ENCODE peak calls at places on chromosomes 3 and 15, in seven cellular contexts. X, U, G, O, E, T and D are unnamed samples. For H3K36me3, the result is how much of the 10 kb centered on the place peaks cover.

GRCh38 chr15:80611543-80612080 is 83.5 kb upstream of the ABHD17C start:
- DNase-seq in E (no peak), O (no peak), U (no peak), G (no peak), T (no peak), X (no peak), D (no peak)

GRCh38 chr15:85777291-85778106 is 17.2 kb downstream of the KLHL25 start:
- DNase-seq in U (no peak), O (no peak), T (no peak), E (no peak), X (no peak), G (no peak), D (no peak)

GRCh38 chr3:169218314-169218983 is 445.1 kb downstream of the MECOM start:
- DNase-seq in U (peak), E (peak), T (no peak), X (peak), G (peak), O (peak), D (peak)

GRCh38 chr3:3772920-3773319 is 26.3 kb upstream of the LRRN1 start:
- DNase-seq in E (no peak), T (no peak), U (no peak), O (no peak), G (no peak), X (no peak), D (no peak)

GRCh38 chr3:148162132-148162531 is 535.6 kb upstream of the AGTR1 start:
- DNase-seq in T (no peak), O (no peak), X (no peak), U (no peak), G (no peak), E (peak), D (no peak)

GRCh38 chr3:61570813-61571212 is 9.4 kb downstream of the PTPRG start:
- DNase-seq in X (no peak), T (no peak), O (no peak), E (no peak), G (no peak), U (no peak), D (no peak)

GRCh38 chr3:132703733-132704132 is 18.5 kb downstream of the NPHP3 start:
- DNase-seq in U (no peak), T (no peak), E (no peak), O (peak), G (no peak), X (no peak), D (no peak)

GRCh38 chr3:193688845-193689714 is 96.1 kb downstream of the OPA1 start:
- DNase-seq in T (no peak), X (no peak), E (no peak), U (no peak), O (no peak), G (no peak), D (no peak)

GRCh38 chr15:72474912-72475601 is 927 bp downstream of the ARIH1 start:
- DNase-seq in T (peak), G (peak), U (peak), O (peak), X (peak), E (peak), D (no peak)

GRCh38 chr15:32733276-32733675 is 15.5 kb downstream of the GREM1 start:
- DNase-seq in X (no peak), T (no peak), O (no peak), E (no peak), U (no peak), G (no peak), D (no peak)

GRCh38 chr15:99704444-99704838 is 28.8 kb downstream of the LYSMD4 start:
- DNase-seq in X (no peak), G (no peak), O (peak), E (peak), U (peak), T (no peak), D (peak)

GRCh38 chr3:16884084-16884747 is 539 bp upstream of the PLCL2 start:
- DNase-seq in O (peak), E (peak), X (peak), T (no peak), G (peak), U (no peak), D (peak)

GRCh38 chr3:13492048-13492447 is 11.9 kb downstream of the HDAC11 start:
- DNase-seq in G (peak), X (no peak), O (no peak), T (no peak), U (no peak), E (no peak), D (no peak)

GRCh38 chr3:127044996-127045395 is 62.1 kb downstream of the PLXNA1 start:
- DNase-seq in E (peak), O (peak), T (no peak), G (no peak), X (no peak), U (no peak), D (no peak)

GRCh38 chr15:62783303-62783957 is 259.1 kb upstream of the TPM1 start:
- DNase-seq in O (peak), E (no peak), U (no peak), T (no peak), X (no peak), G (no peak), D (no peak)

GRCh38 chr3:57918123-57918837 is 89.9 kb upstream of the FLNB start:
- DNase-seq in U (no peak), O (peak), G (no peak), E (no peak), X (no peak), T (no peak), D (no peak)

GRCh38 chr15:80367094-80367493 is 37.1 kb upstream of the ARNT2 start:
- DNase-seq in E (peak), X (no peak), O (peak), T (peak), G (no peak), U (peak), D (peak)

GRCh38 chr3:178263236-178263916 is 272.9 kb upstream of the KCNMB2 start:
- DNase-seq in O (no peak), G (no peak), X (no peak), T (no peak), E (no peak), U (no peak), D (no peak)

GRCh38 chr3:190504354-190505125 is 9.3 kb upstream of the IL1RAP start:
- DNase-seq in G (no peak), X (no peak), E (peak), O (peak), U (peak), T (no peak), D (no peak)

GRCh38 chr3:126147932-126148683 is 32.3 kb downstream of the ALDH1L1 start:
- DNase-seq in X (no peak), E (no peak), U (no peak), O (no peak), G (no peak), T (no peak), D (no peak)

GRCh38 chr3:190641564-190641963 is 127.7 kb downstream of the IL1RAP start:
- DNase-seq in T (no peak), U (peak), G (no peak), E (no peak), O (no peak), X (no peak), D (no peak)

GRCh38 chr3:39144095-39144747 is 9.2 kb downstream of the CSRNP1 start:
- DNase-seq in T (no peak), O (no peak), U (no peak), G (no peak), E (no peak), X (no peak), D (no peak)

GRCh38 chr3:174216948-174217718 is 642.0 kb upstream of the NAALADL2 start:
- DNase-seq in T (no peak), O (no peak), G (no peak), E (no peak), X (no peak), U (no peak), D (no peak)

GRCh38 chr3:190173426-190173825 is 52.7 kb upstream of the P3H2 start:
- DNase-seq in U (no peak), E (no peak), T (no peak), G (no peak), O (no peak), X (no peak), D (no peak)

GRCh38 chr3:129101370-129102138 is 20.1 kb downstream of the RAB43 start:
- DNase-seq in U (no peak), G (no peak), O (no peak), E (no peak), T (no peak), X (no peak), D (no peak)

GRCh38 chr3:185711255-185711870 is 113.5 kb downstream of the IGF2BP2 start:
- DNase-seq in G (no peak), E (no peak), U (no peak), T (no peak), O (peak), X (no peak), D (no peak)

GRCh38 chr15:40909662-40910625 is 15.7 kb downstream of the VPS18 start:
- DNase-seq in G (no peak), X (no peak), T (no peak), O (no peak), U (peak), E (no peak), D (no peak)

GRCh38 chr3:177642042-177642441 is 444.8 kb upstream of the TBL1XR1 start:
- DNase-seq in G (no peak), X (no peak), T (no peak), U (no peak), E (no peak), O (no peak), D (no peak)

GRCh38 chr15:28881170-28881569 is 4.6 kb upstream of the APBA2 start:
- DNase-seq in X (no peak), T (no peak), G (no peak), U (no peak), O (peak), E (no peak), D (no peak)

GRCh38 chr3:155771126-155771525 is 26.3 kb upstream of the PLCH1 start:
- DNase-seq in E (peak), X (no peak), T (no peak), G (no peak), O (no peak), U (no peak), D (no peak)

GRCh38 chr3:152278674-152279427 is 10.1 kb downstream of the MBNL1 start:
- DNase-seq in T (no peak), U (no peak), O (no peak), G (no peak), E (no peak), X (no peak), D (no peak)

GRCh38 chr3:178719036-178719635 is 182.9 kb downstream of the KCNMB2 start:
- DNase-seq in T (no peak), U (no peak), G (no peak), O (no peak), E (no peak), X (no peak), D (no peak)

GRCh38 chr3:187450791-187451190 is 82.6 kb downstream of the RTP4 start:
- DNase-seq in X (no peak), T (no peak), E (peak), G (no peak), U (no peak), O (no peak), D (no peak)

GRCh38 chr3:148750296-148750695 is 52.6 kb downstream of the AGTR1 start:
- DNase-seq in U (no peak), O (no peak), E (no peak), T (no peak), X (no peak), G (no peak), D (no peak)

GRCh38 chr15:63593705-63594671 is 3.2 kb upstream of the FBXL22 start:
- DNase-seq in G (no peak), E (no peak), O (no peak), T (no peak), U (no peak), X (no peak), D (no peak)

GRCh38 chr3:60064210-60065178 is 1014.7 kb upstream of the CFAP20DC start:
- DNase-seq in U (no peak), T (no peak), X (no peak), E (peak), G (no peak), O (peak), D (no peak)

GRCh38 chr3:127061641-127062040 is 78.7 kb downstream of the PLXNA1 start:
- DNase-seq in O (no peak), E (peak), T (no peak), U (no peak), G (no peak), X (no peak), D (no peak)

GRCh38 chr15:67241132-67241855 is 13.2 kb downstream of the AAGAB start:
- DNase-seq in G (no peak), X (no peak), E (peak), O (no peak), U (no peak), T (no peak), D (no peak)

GRCh38 chr15:67240235-67241131 is 14.0 kb downstream of the AAGAB start:
- DNase-seq in O (no peak), U (peak), X (no peak), T (no peak), G (no peak), E (peak), D (no peak)

GRCh38 chr15:67244966-67245478 is 9.4 kb downstream of the AAGAB start:
- DNase-seq in E (no peak), X (no peak), G (no peak), U (no peak), T (no peak), O (peak), D (no peak)

GRCh38 chr15:67248106-67248505 is 6.4 kb downstream of the AAGAB start:
- DNase-seq in X (no peak), T (no peak), U (no peak), O (peak), G (no peak), E (no peak), D (no peak)

DNA sequence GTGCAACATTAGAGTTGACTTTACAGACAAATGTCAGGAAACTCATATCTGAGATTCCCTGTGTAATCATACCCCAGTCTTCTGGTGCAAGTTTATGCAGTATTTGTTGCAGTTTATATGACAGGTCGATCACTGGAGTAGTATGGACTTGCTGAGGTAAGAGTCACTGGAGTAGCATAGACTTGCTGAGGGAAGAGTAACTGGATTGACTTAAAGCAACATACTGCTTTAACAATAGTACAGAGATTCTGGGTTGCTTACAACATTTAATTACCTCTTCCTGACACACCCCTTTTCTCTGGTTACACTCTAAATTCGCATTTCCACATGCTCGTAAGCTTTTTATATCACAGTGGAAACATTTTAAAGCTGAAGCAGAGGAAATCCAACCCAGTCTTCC is 11.8 kb downstream of the AAGAB start:
- DNase-seq in G (no peak), E (no peak), U (no peak), X (no peak), T (no peak), O (no peak), D (no peak)
- H3K4me3 ChIP-seq in G (no peak), E (no peak), U (no peak), X (no peak), T (no peak), O (no peak), D (no peak)

GRCh38 chr3:89787485-89787884 is 680.1 kb downstream of the EPHA3 start:
- DNase-seq in E (no peak), G (no peak), X (no peak), T (no peak), U (no peak), O (no peak), D (no peak)

GRCh38 chr3:89787995-89788394 is 680.6 kb downstream of the EPHA3 start:
- DNase-seq in O (no peak), E (no peak), T (no peak), G (no peak), X (no peak), U (no peak), D (no peak)
- H3K27ac ChIP-seq in O (no peak), E (no peak), T (no peak), G (no peak), X (no peak), U (no peak), D (no peak)

GRCh38 chr3:71559021-71559420 is 24.5 kb downstream of the FOXP1 start:
- DNase-seq in O (no peak), G (no peak), T (no peak), U (no peak), E (no peak), X (no peak), D (no peak)

GRCh38 chr3:71562938-71563337 is 20.6 kb downstream of the FOXP1 start:
- DNase-seq in O (no peak), X (no peak), U (no peak), E (no peak), T (no peak), G (no peak), D (no peak)

GRCh38 chr3:71563827-71564226 is 19.7 kb downstream of the FOXP1 start:
- DNase-seq in X (no peak), U (no peak), E (no peak), G (no peak), T (no peak), O (no peak), D (no peak)

GRCh38 chr3:71560665-71561064 is 22.9 kb downstream of the FOXP1 start:
- DNase-seq in U (no peak), E (no peak), X (no peak), O (peak), G (no peak), T (no peak), D (no peak)

DNA sequence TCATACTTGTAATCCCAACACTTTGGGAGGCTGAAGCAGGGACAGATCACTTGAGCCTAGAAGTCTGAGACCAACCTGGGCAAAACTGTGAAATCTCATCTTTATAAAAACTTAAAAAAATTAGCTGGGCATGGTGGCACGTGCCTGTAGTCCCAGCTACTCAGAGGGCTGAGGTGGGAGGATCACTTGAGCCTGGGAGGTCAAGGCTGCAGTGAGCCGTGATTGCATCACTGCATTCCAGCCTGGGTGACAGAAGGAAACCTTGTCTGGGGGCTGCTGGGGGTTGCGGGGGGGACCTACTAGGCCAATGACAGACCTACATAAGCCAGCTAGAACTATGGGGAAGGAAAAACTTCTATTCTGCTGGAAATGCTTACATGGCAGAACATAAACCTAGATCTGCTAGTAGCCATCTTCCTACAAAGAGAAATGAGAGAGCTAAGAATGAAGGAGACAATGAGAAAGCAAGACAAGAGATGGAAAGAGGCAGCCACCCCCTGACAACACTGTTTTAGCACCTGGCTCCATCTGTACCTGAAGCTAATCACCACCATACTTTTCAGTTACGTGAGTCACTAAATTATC is 23.9 kb downstream of the FOXP1 start:
- DNase-seq in O (no peak), X (no peak), U (peak), G (no peak), E (no peak), T (no peak), D (no peak)
- H3K36me3 ChIP-seq in O (under half), X (under half), U (under half), G (under half), E (under half), T (under half), D (under half)

DNA sequence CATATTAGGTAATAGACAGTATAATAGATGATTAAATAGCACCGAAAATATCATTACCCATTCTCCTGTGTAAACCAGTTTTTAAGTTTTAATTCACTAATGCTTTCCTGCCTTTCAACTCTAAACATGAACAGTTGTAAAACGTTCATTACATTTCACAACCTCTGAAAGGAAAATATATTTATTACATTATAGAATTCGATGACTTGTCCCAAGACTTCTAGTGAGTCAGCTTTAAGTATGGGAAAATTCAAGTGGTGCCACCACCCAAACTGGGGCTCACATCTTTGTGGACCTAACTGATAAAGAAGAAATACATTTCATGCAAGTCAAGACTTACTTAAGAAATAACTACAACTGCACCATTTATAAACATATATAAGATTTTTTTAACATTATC is 2.0 kb downstream of the TRIM59 start:
- DNase-seq in X (no peak), O (peak), G (no peak), E (no peak), U (no peak), T (no peak), D (no peak)
- H3K4me3 ChIP-seq in X (no peak), O (peak), G (no peak), E (no peak), U (no peak), T (peak), D (no peak)

GRCh38 chr15:65085207-65085753 is 8.7 kb downstream of the KBTBD13 start:
- DNase-seq in X (no peak), U (no peak), G (no peak), E (no peak), O (no peak), T (no peak), D (no peak)

GRCh38 chr15:65087411-65087810 is 10.9 kb downstream of the KBTBD13 start:
- DNase-seq in G (no peak), E (no peak), X (no peak), O (no peak), U (no peak), T (no peak), D (no peak)

GRCh38 chr15:65086680-65087111 is 10.2 kb downstream of the KBTBD13 start:
- DNase-seq in G (no peak), O (no peak), U (no peak), X (no peak), E (no peak), T (no peak), D (no peak)

GRCh38 chr15:65084500-65085206 is 8.1 kb downstream of the KBTBD13 start:
- DNase-seq in G (no peak), O (no peak), X (no peak), E (no peak), U (peak), T (no peak), D (no peak)

GRCh38 chr15:65085990-65086679 is 9.6 kb downstream of the KBTBD13 start:
- DNase-seq in E (peak), X (no peak), G (no peak), T (no peak), O (peak), U (peak), D (no peak)
- H3K27ac ChIP-seq in E (no peak), X (peak), G (peak), T (no peak), O (no peak), U (no peak), D (no peak)